ENCODE peak calls at places on chromosomes 7 and 10, in six cellular contexts. J is upper lobe of left lung, N is transverse colon, K is A549, Z is uterus, E is heart left ventricle. Q is an unnamed sample.

GRCh38 chr10:73910764-73911552 is at the start of gene PLAU:
- DNase-seq in J (peak), N (peak), K (no peak), Z (peak), E (peak), Q (peak)

GRCh38 chr10:68235591-68235990 is 3.7 kb upstream of the ATOH7 start:
- DNase-seq in J (no peak), N (no peak), K (no peak), Z (no peak), E (no peak), Q (no peak)

GRCh38 chr7:87345962-87346371 is 503 bp downstream of the CROT start:
- DNase-seq in J (no peak), N (no peak), K (no peak), Z (no peak), E (no peak), Q (no peak)

GRCh38 chr10:130040817-130041330 is 69.8 kb downstream of the C10orf143 start:
- DNase-seq in J (no peak), N (no peak), K (no peak), Z (no peak), E (no peak), Q (peak)

GRCh38 chr7:94367940-94368339 is 26.8 kb upstream of the COL1A2 start:
- DNase-seq in J (no peak), N (no peak), K (no peak), Z (no peak), E (no peak), Q (no peak)

GRCh38 chr10:98886686-98887085 is 349.0 kb downstream of the HPSE2 start:
- DNase-seq in J (no peak), N (no peak), K (no peak), Z (no peak), E (no peak), Q (no peak)

GRCh38 chr10:50641636-50642035 is 17.9 kb upstream of the SGMS1 start:
- DNase-seq in J (no peak), N (no peak), K (no peak), Z (no peak), E (no peak), Q (no peak)

GRCh38 chr7:122913608-122914007 is 27.3 kb upstream of the CADPS2 start:
- DNase-seq in J (peak), N (no peak), K (no peak), Z (no peak), E (no peak), Q (no peak)

GRCh38 chr7:92135100-92135429 is 788 bp upstream of the CYP51A1 start:
- DNase-seq in J (no peak), N (peak), K (no peak), Z (no peak), E (no peak), Q (no peak)

GRCh38 chr10:52992569-52992968 is 220.0 kb upstream of the MBL2 start:
- DNase-seq in J (no peak), N (no peak), K (no peak), Z (no peak), E (no peak), Q (no peak)

GRCh38 chr7:148672041-148672440 is 26.7 kb upstream of the CUL1 start:
- DNase-seq in J (no peak), N (no peak), K (no peak), Z (no peak), E (no peak), Q (no peak)

GRCh38 chr10:35881320-35881719 is 239.2 kb upstream of the FZD8 start:
- DNase-seq in J (no peak), N (no peak), K (no peak), Z (no peak), E (no peak), Q (no peak)

GRCh38 chr7:40717242-40717641 is 582.4 kb downstream of the SUGCT start:
- DNase-seq in J (peak), N (peak), K (peak), Z (peak), E (peak), Q (no peak)

GRCh38 chr7:66013938-66014337 is 31.9 kb upstream of the GUSB start:
- DNase-seq in J (no peak), N (peak), K (peak), Z (no peak), E (peak), Q (no peak)

GRCh38 chr10:314871-315270 is 179.6 kb downstream of the ZMYND11 start:
- DNase-seq in J (no peak), N (no peak), K (no peak), Z (no peak), E (no peak), Q (no peak)

GRCh38 chr7:151696738-151697514 is 177.2 kb upstream of the RHEB start:
- DNase-seq in J (no peak), N (peak), K (peak), Z (no peak), E (peak), Q (no peak)

GRCh38 chr7:5424689-5425506 is 1.3 kb upstream of the TNRC18 start:
- DNase-seq in J (peak), N (peak), K (no peak), Z (peak), E (peak), Q (peak)

GRCh38 chr10:72009430-72010081 is 45.4 kb downstream of the CHST3 start:
- DNase-seq in J (no peak), N (peak), K (no peak), Z (peak), E (peak), Q (peak)

GRCh38 chr10:114682532-114682931 is 24.5 kb upstream of the ABLIM1 start:
- DNase-seq in J (no peak), N (no peak), K (no peak), Z (no peak), E (no peak), Q (no peak)

GRCh38 chr10:74432841-74433594 is 282.0 kb downstream of the ADK start:
- DNase-seq in J (no peak), N (no peak), K (peak), Z (no peak), E (no peak), Q (no peak)

GRCh38 chr7:29641651-29642050 is 78.0 kb downstream of the PRR15 start:
- DNase-seq in J (no peak), N (no peak), K (no peak), Z (no peak), E (no peak), Q (no peak)

GRCh38 chr7:44290250-44290616 is 35.2 kb downstream of the CAMK2B start:
- DNase-seq in J (peak), N (peak), K (no peak), Z (no peak), E (peak), Q (peak)

GRCh38 chr7:28954446-28954845 is 3.7 kb downstream of the TRIL start:
- DNase-seq in J (no peak), N (no peak), K (no peak), Z (no peak), E (no peak), Q (no peak)

GRCh38 chr7:158975526-158976467 is 119.4 kb downstream of the DYNC2I1 start:
- DNase-seq in J (no peak), N (peak), K (no peak), Z (no peak), E (no peak), Q (no peak)
- H3K4me3 ChIP-seq in J (no peak), N (no peak), K (no peak), Z (no peak), E (peak), Q (no peak)

GRCh38 chr10:15473401-15473777 is 102.3 kb upstream of the FAM171A1 start:
- DNase-seq in J (no peak), N (no peak), K (no peak), Z (no peak), E (no peak), Q (no peak)
- TF ChIP-seq POLR2A in J (no peak), N (no peak), K (no peak), Z (no peak), E (no peak), Q (no peak)

GRCh38 chr10:31031666-31032514 is at the start of gene ZNF438:
- DNase-seq in J (peak), N (peak), K (peak), Z (peak), E (peak), Q (peak)
- TF ChIP-seq CTCF in J (peak), N (peak), K (peak), Z (peak), E (peak), Q (no peak)

GRCh38 chr10:44161196-44161595 is 223.7 kb downstream of the CXCL12 start:
- DNase-seq in J (no peak), N (no peak), K (no peak), Z (no peak), E (no peak), Q (no peak)
- H3K4me3 ChIP-seq in J (no peak), N (no peak), K (no peak), Z (no peak), E (no peak), Q (no peak)

GRCh38 chr7:131107343-131108211 is 220.1 kb upstream of the MKLN1 start:
- DNase-seq in J (peak), N (peak), K (peak), Z (peak), E (peak), Q (peak)
- TF ChIP-seq POLR2A in J (peak), N (peak), K (no peak), Z (peak), E (no peak), Q (peak)

DNA sequence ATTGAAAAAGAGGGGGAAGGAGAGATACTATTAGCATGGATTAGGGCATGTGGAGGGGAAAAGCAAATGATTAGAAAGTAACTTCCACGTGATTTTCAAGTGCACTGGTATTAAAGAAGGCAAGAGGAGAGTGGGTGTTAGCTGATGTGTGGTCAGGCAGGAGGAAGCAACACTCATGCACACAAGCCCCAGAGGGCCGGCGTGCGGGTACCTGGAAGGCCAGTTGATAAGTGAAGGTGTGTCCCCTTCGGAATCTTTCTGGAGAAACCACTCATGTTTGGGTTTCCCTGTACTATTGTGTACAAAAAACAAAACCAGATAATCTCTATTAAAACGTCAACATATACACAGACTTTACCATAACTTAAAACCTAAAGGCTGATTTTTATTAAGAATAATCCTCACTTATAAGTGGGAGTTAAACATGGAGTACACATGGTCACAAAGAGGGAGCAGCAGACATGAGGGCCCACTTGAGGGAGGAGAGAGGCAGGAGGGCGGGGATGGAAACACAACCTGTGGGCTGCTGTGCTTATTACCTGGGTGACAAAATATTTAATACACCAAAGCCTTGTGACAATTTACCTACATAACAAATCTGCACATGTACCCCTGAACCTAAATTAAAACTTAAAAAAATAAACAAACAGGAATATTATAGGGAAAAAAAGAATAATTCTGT is 98.9 kb downstream of the SVIL start:
- DNase-seq in J (no peak), N (no peak), K (no peak), Z (no peak), E (no peak), Q (no peak)
- TF ChIP-seq CTCF in J (no peak), N (no peak), K (peak), Z (no peak), E (no peak), Q (peak)

GRCh38 chr10:123157210-123157609 is 3.0 kb downstream of the BUB3 start:
- DNase-seq in J (no peak), N (no peak), K (no peak), Z (no peak), E (no peak), Q (no peak)
- H3K4me3 ChIP-seq in J (no peak), N (no peak), K (peak), Z (no peak), E (no peak), Q (no peak)

GRCh38 chr10:86392723-86393094 is 26.1 kb upstream of the GRID1 start:
- DNase-seq in J (no peak), N (no peak), K (no peak), Z (no peak), E (no peak), Q (peak)
- TF ChIP-seq POLR2A in J (no peak), N (no peak), K (no peak), Z (no peak), E (no peak), Q (no peak)

GRCh38 chr7:43071604-43072003 is 40.8 kb upstream of the HECW1 start:
- DNase-seq in J (no peak), N (no peak), K (peak), Z (no peak), E (no peak), Q (no peak)
- TF ChIP-seq CTCF in J (no peak), N (no peak), K (peak), Z (no peak), E (peak), Q (no peak)